ENCODE peak calls at places on chromosomes 5 and 9, in seven cellular contexts. One of them, this sample, is unnamed.
A peak's percentile ranks its signal among the peaks of the same experiment; 100 is the strongest.

GRCh38 chr5:173165193-173165988 is 21.1 kb downstream of the BNIP1 start:
- DNase-seq in activated T-cell treated with anti-CD3 and anti-CD28 coated beads, Interleukin-2, amount 50 U/mL, for 48 hours: no peak
- DNase-seq in upper lobe of left lung: no peak
- DNase-seq in heart right ventricle: peak; percentile 23
- DNase-seq in left colon: no peak
- DNase-seq in AG09309: no peak
- DNase-seq in ovary: no peak
- DNase-seq in this sample: no peak

GRCh38 chr5:2129581-2130272 is 247.0 kb upstream of the IRX4 start:
- DNase-seq in activated T-cell treated with anti-CD3 and anti-CD28 coated beads, Interleukin-2, amount 50 U/mL, for 48 hours: no peak
- DNase-seq in upper lobe of left lung: no peak
- DNase-seq in heart right ventricle: no peak
- DNase-seq in left colon: no peak
- DNase-seq in AG09309: no peak
- DNase-seq in ovary: peak; percentile 36
- DNase-seq in this sample: no peak

GRCh38 chr9:4349841-4350418 is 50.1 kb upstream of the GLIS3 start:
- DNase-seq in activated T-cell treated with anti-CD3 and anti-CD28 coated beads, Interleukin-2, amount 50 U/mL, for 48 hours: no peak
- DNase-seq in upper lobe of left lung: no peak
- DNase-seq in heart right ventricle: no peak
- DNase-seq in left colon: no peak
- DNase-seq in AG09309: no peak
- DNase-seq in ovary: no peak
- DNase-seq in this sample: no peak

GRCh38 chr9:92342825-92343488 is 17.2 kb downstream of the CENPP start:
- DNase-seq in activated T-cell treated with anti-CD3 and anti-CD28 coated beads, Interleukin-2, amount 50 U/mL, for 48 hours: no peak
- DNase-seq in upper lobe of left lung: no peak
- DNase-seq in heart right ventricle: no peak
- DNase-seq in left colon: no peak
- DNase-seq in AG09309: no peak
- DNase-seq in ovary: no peak
- DNase-seq in this sample: no peak

GRCh38 chr9:33022303-33022702 is 2.8 kb upstream of the DNAJA1 start:
- DNase-seq in activated T-cell treated with anti-CD3 and anti-CD28 coated beads, Interleukin-2, amount 50 U/mL, for 48 hours: no peak
- DNase-seq in upper lobe of left lung: no peak
- DNase-seq in heart right ventricle: no peak
- DNase-seq in left colon: no peak
- DNase-seq in AG09309: no peak
- DNase-seq in ovary: no peak
- DNase-seq in this sample: no peak

GRCh38 chr9:90972057-90972456 is 170.4 kb downstream of the SYK start:
- DNase-seq in activated T-cell treated with anti-CD3 and anti-CD28 coated beads, Interleukin-2, amount 50 U/mL, for 48 hours: no peak
- DNase-seq in upper lobe of left lung: no peak
- DNase-seq in heart right ventricle: no peak
- DNase-seq in left colon: no peak
- DNase-seq in AG09309: no peak
- DNase-seq in ovary: no peak
- DNase-seq in this sample: no peak

GRCh38 chr5:7856855-7857254 is 5.9 kb upstream of the CFAP90 start:
- DNase-seq in activated T-cell treated with anti-CD3 and anti-CD28 coated beads, Interleukin-2, amount 50 U/mL, for 48 hours: no peak
- DNase-seq in upper lobe of left lung: no peak
- DNase-seq in heart right ventricle: no peak
- DNase-seq in left colon: no peak
- DNase-seq in AG09309: no peak
- DNase-seq in ovary: no peak
- DNase-seq in this sample: no peak

GRCh38 chr5:111948517-111948916 is 191.5 kb upstream of the NREP start:
- DNase-seq in activated T-cell treated with anti-CD3 and anti-CD28 coated beads, Interleukin-2, amount 50 U/mL, for 48 hours: no peak
- DNase-seq in upper lobe of left lung: no peak
- DNase-seq in heart right ventricle: no peak
- DNase-seq in left colon: no peak
- DNase-seq in AG09309: peak; percentile 96
- DNase-seq in ovary: no peak
- DNase-seq in this sample: peak; percentile 96

GRCh38 chr5:114418546-114419388 is 56.9 kb downstream of the KCNN2 start:
- DNase-seq in activated T-cell treated with anti-CD3 and anti-CD28 coated beads, Interleukin-2, amount 50 U/mL, for 48 hours: no peak
- DNase-seq in upper lobe of left lung: no peak
- DNase-seq in heart right ventricle: no peak
- DNase-seq in left colon: no peak
- DNase-seq in AG09309: no peak
- DNase-seq in ovary: no peak
- DNase-seq in this sample: no peak

GRCh38 chr5:77990020-77990419 is 213.9 kb upstream of the TBCA start:
- DNase-seq in activated T-cell treated with anti-CD3 and anti-CD28 coated beads, Interleukin-2, amount 50 U/mL, for 48 hours: no peak
- DNase-seq in upper lobe of left lung: no peak
- DNase-seq in heart right ventricle: no peak
- DNase-seq in left colon: no peak
- DNase-seq in AG09309: no peak
- DNase-seq in ovary: no peak
- DNase-seq in this sample: no peak

GRCh38 chr5:136036991-136037705 is 8.4 kb downstream of the TGFBI start:
- DNase-seq in activated T-cell treated with anti-CD3 and anti-CD28 coated beads, Interleukin-2, amount 50 U/mL, for 48 hours: peak; percentile 66
- DNase-seq in upper lobe of left lung: no peak
- DNase-seq in heart right ventricle: no peak
- DNase-seq in left colon: peak; percentile 62
- DNase-seq in AG09309: peak; percentile 72
- DNase-seq in ovary: no peak
- DNase-seq in this sample: no peak

GRCh38 chr5:78651468-78651867 is 2.9 kb upstream of the LHFPL2 start:
- DNase-seq in activated T-cell treated with anti-CD3 and anti-CD28 coated beads, Interleukin-2, amount 50 U/mL, for 48 hours: no peak
- DNase-seq in upper lobe of left lung: no peak
- DNase-seq in heart right ventricle: no peak
- DNase-seq in left colon: no peak
- DNase-seq in AG09309: no peak
- DNase-seq in ovary: no peak
- DNase-seq in this sample: no peak

GRCh38 chr5:170986598-170986997 is 124.8 kb downstream of the RANBP17 start:
- DNase-seq in activated T-cell treated with anti-CD3 and anti-CD28 coated beads, Interleukin-2, amount 50 U/mL, for 48 hours: no peak
- DNase-seq in upper lobe of left lung: no peak
- DNase-seq in heart right ventricle: no peak
- DNase-seq in left colon: no peak
- DNase-seq in AG09309: peak; percentile 3
- DNase-seq in ovary: no peak
- DNase-seq in this sample: peak; percentile 1

GRCh38 chr5:5066276-5067186 is 73.6 kb upstream of the ADAMTS16 start:
- DNase-seq in activated T-cell treated with anti-CD3 and anti-CD28 coated beads, Interleukin-2, amount 50 U/mL, for 48 hours: no peak
- DNase-seq in upper lobe of left lung: no peak
- DNase-seq in heart right ventricle: no peak
- DNase-seq in left colon: no peak
- DNase-seq in AG09309: no peak
- DNase-seq in ovary: no peak
- DNase-seq in this sample: no peak

GRCh38 chr9:81737871-81738507 is 48.6 kb upstream of the TLE1 start:
- DNase-seq in activated T-cell treated with anti-CD3 and anti-CD28 coated beads, Interleukin-2, amount 50 U/mL, for 48 hours: no peak
- DNase-seq in upper lobe of left lung: peak; percentile 58
- DNase-seq in heart right ventricle: no peak
- DNase-seq in left colon: peak; percentile 68
- DNase-seq in AG09309: peak; percentile 58
- DNase-seq in ovary: no peak
- DNase-seq in this sample: peak; percentile 61

GRCh38 chr5:158824167-158824882 is 275.4 kb downstream of the EBF1 start:
- DNase-seq in activated T-cell treated with anti-CD3 and anti-CD28 coated beads, Interleukin-2, amount 50 U/mL, for 48 hours: no peak
- DNase-seq in upper lobe of left lung: no peak
- DNase-seq in heart right ventricle: no peak
- DNase-seq in left colon: no peak
- DNase-seq in AG09309: no peak
- DNase-seq in ovary: no peak
- DNase-seq in this sample: no peak

GRCh38 chr9:110520120-110520701 is 59.3 kb downstream of the SVEP1 start:
- DNase-seq in activated T-cell treated with anti-CD3 and anti-CD28 coated beads, Interleukin-2, amount 50 U/mL, for 48 hours: no peak
- DNase-seq in upper lobe of left lung: no peak
- DNase-seq in heart right ventricle: no peak
- DNase-seq in left colon: no peak
- DNase-seq in AG09309: peak; percentile 74
- DNase-seq in ovary: no peak
- DNase-seq in this sample: peak; percentile 83

GRCh38 chr9:72979405-72980100 is 26.7 kb upstream of the ALDH1A1 start:
- DNase-seq in activated T-cell treated with anti-CD3 and anti-CD28 coated beads, Interleukin-2, amount 50 U/mL, for 48 hours: no peak
- DNase-seq in upper lobe of left lung: no peak
- DNase-seq in heart right ventricle: no peak
- DNase-seq in left colon: no peak
- DNase-seq in AG09309: no peak
- DNase-seq in ovary: no peak
- DNase-seq in this sample: no peak

GRCh38 chr5:58795327-58795726 is 212.5 kb downstream of the RAB3C start:
- DNase-seq in activated T-cell treated with anti-CD3 and anti-CD28 coated beads, Interleukin-2, amount 50 U/mL, for 48 hours: no peak
- DNase-seq in upper lobe of left lung: no peak
- DNase-seq in heart right ventricle: no peak
- DNase-seq in left colon: no peak
- DNase-seq in AG09309: no peak
- DNase-seq in ovary: no peak
- DNase-seq in this sample: no peak

GRCh38 chr9:93024646-93024910 is 33.9 kb upstream of the SUSD3 start:
- DNase-seq in activated T-cell treated with anti-CD3 and anti-CD28 coated beads, Interleukin-2, amount 50 U/mL, for 48 hours: no peak
- DNase-seq in upper lobe of left lung: no peak
- DNase-seq in heart right ventricle: no peak
- DNase-seq in left colon: no peak
- DNase-seq in AG09309: no peak
- DNase-seq in ovary: no peak
- DNase-seq in this sample: no peak

GRCh38 chr5:142637871-142638270 is 48.0 kb downstream of the FGF1 start:
- DNase-seq in activated T-cell treated with anti-CD3 and anti-CD28 coated beads, Interleukin-2, amount 50 U/mL, for 48 hours: no peak
- DNase-seq in upper lobe of left lung: no peak
- DNase-seq in heart right ventricle: no peak
- DNase-seq in left colon: no peak
- DNase-seq in AG09309: no peak
- DNase-seq in ovary: no peak
- DNase-seq in this sample: no peak

GRCh38 chr9:137023157-137023556 is 4.9 kb downstream of the ABCA2 start:
- DNase-seq in activated T-cell treated with anti-CD3 and anti-CD28 coated beads, Interleukin-2, amount 50 U/mL, for 48 hours: no peak
- DNase-seq in upper lobe of left lung: no peak
- DNase-seq in heart right ventricle: no peak
- DNase-seq in left colon: no peak
- DNase-seq in AG09309: no peak
- DNase-seq in ovary: no peak
- DNase-seq in this sample: no peak

GRCh38 chr5:31122998-31123950 is 70.2 kb upstream of the CDH6 start:
- DNase-seq in activated T-cell treated with anti-CD3 and anti-CD28 coated beads, Interleukin-2, amount 50 U/mL, for 48 hours: no peak
- DNase-seq in upper lobe of left lung: no peak
- DNase-seq in heart right ventricle: no peak
- DNase-seq in left colon: no peak
- DNase-seq in AG09309: no peak
- DNase-seq in ovary: no peak
- DNase-seq in this sample: no peak

GRCh38 chr5:138230261-138230660 is 17.1 kb upstream of the CDC23 start:
- DNase-seq in activated T-cell treated with anti-CD3 and anti-CD28 coated beads, Interleukin-2, amount 50 U/mL, for 48 hours: no peak
- DNase-seq in upper lobe of left lung: no peak
- DNase-seq in heart right ventricle: peak; percentile 56
- DNase-seq in left colon: no peak
- DNase-seq in AG09309: peak; percentile 33
- DNase-seq in ovary: no peak
- DNase-seq in this sample: no peak

GRCh38 chr9:105243015-105243686 is 1.3 kb upstream of the SLC44A1 start:
- DNase-seq in activated T-cell treated with anti-CD3 and anti-CD28 coated beads, Interleukin-2, amount 50 U/mL, for 48 hours: no peak
- DNase-seq in upper lobe of left lung: no peak
- DNase-seq in heart right ventricle: no peak
- DNase-seq in left colon: no peak
- DNase-seq in AG09309: peak; percentile 42
- DNase-seq in ovary: no peak
- DNase-seq in this sample: no peak

GRCh38 chr9:125126019-125126746 is 17.1 kb downstream of the SCAI start:
- DNase-seq in activated T-cell treated with anti-CD3 and anti-CD28 coated beads, Interleukin-2, amount 50 U/mL, for 48 hours: peak; percentile 82
- DNase-seq in upper lobe of left lung: peak; percentile 84
- DNase-seq in heart right ventricle: peak; percentile 66
- DNase-seq in left colon: peak; percentile 80
- DNase-seq in AG09309: peak; percentile 99
- DNase-seq in ovary: peak; percentile 73
- DNase-seq in this sample: peak; percentile 100

GRCh38 chr9:113687680-113688371 is 188.3 kb upstream of the ZNF618 start:
- DNase-seq in activated T-cell treated with anti-CD3 and anti-CD28 coated beads, Interleukin-2, amount 50 U/mL, for 48 hours: peak; percentile 25
- DNase-seq in upper lobe of left lung: no peak
- DNase-seq in heart right ventricle: no peak
- DNase-seq in left colon: no peak
- DNase-seq in AG09309: no peak
- DNase-seq in ovary: peak; percentile 67
- DNase-seq in this sample: no peak

GRCh38 chr9:5389109-5389732 is 48.5 kb downstream of the PLGRKT start:
- DNase-seq in activated T-cell treated with anti-CD3 and anti-CD28 coated beads, Interleukin-2, amount 50 U/mL, for 48 hours: peak; percentile 41
- DNase-seq in upper lobe of left lung: no peak
- DNase-seq in heart right ventricle: no peak
- DNase-seq in left colon: no peak
- DNase-seq in AG09309: peak; percentile 53
- DNase-seq in ovary: no peak
- DNase-seq in this sample: peak; percentile 93

GRCh38 chr5:891117-891836 is 1.3 kb downstream of the BRD9 start:
- DNase-seq in activated T-cell treated with anti-CD3 and anti-CD28 coated beads, Interleukin-2, amount 50 U/mL, for 48 hours: no peak
- DNase-seq in upper lobe of left lung: no peak
- DNase-seq in heart right ventricle: no peak
- DNase-seq in left colon: peak; percentile 53
- DNase-seq in AG09309: no peak
- DNase-seq in ovary: no peak
- DNase-seq in this sample: no peak

GRCh38 chr9:23543420-23543819 is 282.6 kb downstream of the ELAVL2 start:
- DNase-seq in activated T-cell treated with anti-CD3 and anti-CD28 coated beads, Interleukin-2, amount 50 U/mL, for 48 hours: no peak
- DNase-seq in upper lobe of left lung: no peak
- DNase-seq in heart right ventricle: no peak
- DNase-seq in left colon: no peak
- DNase-seq in AG09309: no peak
- DNase-seq in ovary: no peak
- DNase-seq in this sample: no peak

GRCh38 chr5:135327429-135328127 is 71.5 kb downstream of the MACROH2A1 start:
- DNase-seq in activated T-cell treated with anti-CD3 and anti-CD28 coated beads, Interleukin-2, amount 50 U/mL, for 48 hours: no peak
- DNase-seq in upper lobe of left lung: no peak
- DNase-seq in heart right ventricle: no peak
- DNase-seq in left colon: no peak
- DNase-seq in AG09309: no peak
- DNase-seq in ovary: no peak
- DNase-seq in this sample: no peak

GRCh38 chr9:11992866-11993265 is 700.3 kb upstream of the TYRP1 start:
- DNase-seq in activated T-cell treated with anti-CD3 and anti-CD28 coated beads, Interleukin-2, amount 50 U/mL, for 48 hours: no peak
- DNase-seq in upper lobe of left lung: no peak
- DNase-seq in heart right ventricle: no peak
- DNase-seq in left colon: no peak
- DNase-seq in AG09309: no peak
- DNase-seq in ovary: no peak
- DNase-seq in this sample: peak; percentile 26

This sample was measured in skeletal muscle cell.